ENCODE peak calls at places on chromosomes 13 and 19, in four cellular contexts. E is cardiac fibroblast; H is activated CD4-positive, CD25-positive, alpha-beta regulatory T cell; R is CD8-positive, alpha-beta T cell. K is an unnamed sample.
A peak's percentile ranks its signal among the peaks of the same experiment; 100 is the strongest.

GRCh38 chr13:43114504-43114903 is 91.1 kb downstream of the DNAJC15 start:
- DNase-seq in E (no peak), H (no peak), R (no peak), K (no peak)

GRCh38 chr19:33241530-33242101 is 16.0 kb upstream of the SLC7A10 start:
- DNase-seq in E (no peak), H (no peak), R (no peak), K (no peak)

GRCh38 chr19:8608858-8609209 is 1.7 kb downstream of the ADAMTS10 start:
- DNase-seq in E (no peak), H (no peak), R (no peak), K (no peak)

GRCh38 chr19:12478234-12478941 is 6.2 kb downstream of the ZNF709 start:
- DNase-seq in E (no peak), H (no peak), R (no peak), K (no peak)

GRCh38 chr13:112078216-112078615 is 11.3 kb downstream of the SOX1 start:
- DNase-seq in E (no peak), H (no peak), R (no peak), K (no peak)

GRCh38 chr13:41587490-41587889 is 130.1 kb downstream of the RGCC start:
- DNase-seq in E (no peak), H (no peak), R (no peak), K (no peak)

GRCh38 chr13:32323912-32324311 is 8.6 kb downstream of the BRCA2 start:
- DNase-seq in E (peak; percentile 86), H (no peak), R (no peak), K (no peak)

GRCh38 chr13:33678906-33679657 is 138.9 kb upstream of the RFC3 start:
- DNase-seq in E (peak; percentile 94), H (peak; percentile 59), R (peak; percentile 2), K (peak; percentile 73)

GRCh38 chr19:43997631-43998290 is 5.0 kb upstream of the ZNF230 start:
- DNase-seq in E (peak; percentile 71), H (no peak), R (no peak), K (no peak)

GRCh38 chr19:46270521-46271256 is 26.2 kb upstream of the HIF3A start:
- DNase-seq in E (no peak), H (no peak), R (no peak), K (no peak)

GRCh38 chr19:1183543-1184172 is 9.6 kb upstream of the SBNO2 start:
- DNase-seq in E (no peak), H (no peak), R (no peak), K (no peak)

GRCh38 chr19:51097166-51097736 is 11.0 kb downstream of the CTU1 start:
- DNase-seq in E (peak; percentile 71), H (peak; percentile 62), R (peak; percentile 44), K (peak; percentile 43)

K was measured in NK-92 treated with Interleukin-12 subunit alpha and Interleukin-12 subunit beta, amount 100 ng/mL, for 24 hours.